ENCODE peak calls at places on chromosome 3, in six cellular contexts. G, P, W, K, J and H are unnamed samples.
A peak's percentile ranks its signal among the peaks of the same experiment; 100 is the strongest.

GRCh38 chr3:50374363-50375108 is 15.2 kb upstream of the TMEM115 start:
- DNase-seq in G (no peak), P (no peak), J (no peak), K (no peak), W (no peak), H (no peak)

GRCh38 chr3:10142707-10143560 is 1.4 kb downstream of the VHL start:
- DNase-seq in W (no peak), J (peak; percentile 24), G (peak; percentile 41), P (no peak), K (peak; percentile 36), H (peak; percentile 23)

GRCh38 chr3:71601811-71602210 is 18.3 kb upstream of the FOXP1 start:
- DNase-seq in K (no peak), G (no peak), W (no peak), P (no peak), J (peak; percentile 41), H (no peak)

GRCh38 chr3:124250053-124250452 is 258.1 kb upstream of the ROPN1 start:
- DNase-seq in G (no peak), W (no peak), K (no peak), J (no peak), P (no peak), H (no peak)

GRCh38 chr3:37456791-37457190 is 282.4 kb upstream of the LRRFIP2 start:
- DNase-seq in K (no peak), P (no peak), W (no peak), J (no peak), G (no peak), H (no peak)

GRCh38 chr3:16290007-16290826 is 25.2 kb downstream of the OXNAD1 start:
- DNase-seq in P (no peak), G (peak; percentile 70), W (no peak), J (peak; percentile 25), K (no peak), H (peak; percentile 48)

GRCh38 chr3:65597225-65597951 is 441.3 kb downstream of the MAGI1 start:
- DNase-seq in W (no peak), K (peak; percentile 93), G (no peak), P (no peak), J (no peak), H (peak; percentile 60)

GRCh38 chr3:59052803-59053411 is 3.1 kb upstream of the CFAP20DC start:
- DNase-seq in J (no peak), G (no peak), P (no peak), W (no peak), K (peak; percentile 38), H (peak; percentile 50)

GRCh38 chr3:71962561-71963240 is 177.8 kb upstream of the PROK2 start:
- DNase-seq in P (no peak), G (no peak), W (no peak), J (peak; percentile 15), K (no peak), H (no peak)

GRCh38 chr3:187750513-187751123 is 5.3 kb upstream of the BCL6 start:
- DNase-seq in J (no peak), G (no peak), K (peak; percentile 65), P (no peak), W (no peak), H (peak; percentile 44)

GRCh38 chr3:14124223-14124614 is 451 bp downstream of the CHCHD4 start:
- DNase-seq in W (no peak), K (peak; percentile 57), P (no peak), J (peak; percentile 46), G (peak; percentile 69), H (peak; percentile 67)

GRCh38 chr3:188191460-188191859 is 37.5 kb downstream of the LPP start:
- DNase-seq in K (no peak), W (no peak), G (no peak), P (no peak), J (no peak), H (peak; percentile 22)

DNA sequence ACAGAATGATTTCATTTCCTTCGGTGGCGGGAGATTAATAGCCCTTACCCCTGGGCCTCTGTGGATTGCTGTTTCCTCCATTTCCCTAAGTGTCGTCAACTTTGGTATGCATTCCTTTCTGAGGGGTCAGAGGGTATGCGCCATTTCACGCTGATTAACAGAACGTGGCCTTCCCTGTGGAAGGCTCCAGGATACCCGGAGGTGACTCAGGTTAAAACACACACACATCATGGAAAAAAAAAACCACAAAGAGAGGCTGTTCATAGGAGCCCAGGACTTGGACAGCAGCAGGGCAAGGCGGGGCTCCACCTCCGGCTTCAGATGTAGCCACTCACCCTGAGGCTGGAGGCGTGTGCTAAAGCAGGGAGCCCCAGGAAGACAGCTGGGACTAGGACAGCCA is 51.9 kb downstream of the EPHB1 start:
- DNase-seq in W (no peak), P (no peak), K (peak; percentile 36), G (peak; percentile 27), J (peak; percentile 86), H (no peak)
- H3K27ac ChIP-seq in W (peak overlapping the region; percentile 68), P (no peak overlapping the region), K (no peak overlapping the region), G (no peak overlapping the region), J (peak overlapping the region; percentile 18), H (no peak overlapping the region)

GRCh38 chr3:11651900-11652299 is 8.2 kb upstream of the VGLL4 start:
- DNase-seq in G (no peak), P (no peak), W (no peak), J (peak; percentile 20), K (no peak), H (no peak)

GRCh38 chr3:11654166-11654565 is 10.5 kb upstream of the VGLL4 start:
- DNase-seq in K (no peak), P (no peak), G (no peak), W (no peak), J (no peak), H (no peak)

GRCh38 chr3:11658180-11658579 is 14.5 kb upstream of the VGLL4 start:
- DNase-seq in J (no peak), K (no peak), W (no peak), P (no peak), G (no peak), H (no peak)

GRCh38 chr3:11653298-11654055 is 9.8 kb upstream of the VGLL4 start:
- DNase-seq in W (no peak), P (no peak), K (no peak), G (no peak), J (no peak), H (peak; percentile 20)

DNA sequence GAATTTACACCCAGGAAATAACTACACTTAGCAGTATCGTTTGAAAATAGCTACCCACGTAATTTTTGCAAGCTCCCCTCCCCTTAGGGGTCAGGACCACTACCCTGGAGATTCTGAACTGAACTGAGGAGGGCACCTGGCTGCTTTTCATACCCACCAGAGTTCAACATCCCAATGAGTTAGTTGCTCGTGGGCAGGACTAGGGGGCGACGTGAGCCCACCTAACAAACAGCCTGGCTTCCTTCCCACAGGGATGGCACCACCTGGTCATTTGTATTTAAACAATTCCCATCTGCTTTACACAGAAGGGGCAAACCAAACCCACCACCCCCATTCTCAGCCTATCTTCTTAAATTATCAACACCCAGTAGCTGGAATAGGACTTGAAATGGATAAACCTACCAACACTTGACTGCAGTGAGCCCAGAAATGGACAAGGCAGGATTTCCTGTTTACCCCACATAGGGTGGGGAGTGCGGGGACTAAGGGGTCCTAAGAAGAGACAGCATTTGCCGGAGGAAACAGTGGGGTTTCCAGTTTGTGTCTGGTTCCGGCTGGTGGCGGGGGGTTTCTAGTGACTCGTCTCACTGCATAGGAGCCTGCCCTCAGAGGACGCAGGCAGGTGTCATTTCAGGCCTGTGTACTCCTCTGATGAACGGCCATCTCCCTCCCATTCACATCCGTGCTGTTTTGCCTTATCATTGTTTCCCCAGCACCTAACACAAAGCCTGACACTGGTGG is 11.6 kb upstream of the VGLL4 start:
- DNase-seq in W (no peak), P (no peak), G (no peak), J (no peak), K (peak; percentile 55), H (no peak)
- TF ChIP-seq CTCF in W (no peak), P (no peak), G (no peak), J (no peak), K (peak; percentile 72), H (no peak)

GRCh38 chr3:152225176-152225575 is 43.6 kb upstream of the MBNL1 start:
- DNase-seq in W (no peak), J (no peak), P (no peak), K (no peak), G (no peak), H (no peak)
- H3K27ac ChIP-seq in W (no peak overlapping the region), J (no peak overlapping the region), P (no peak overlapping the region), K (no peak overlapping the region), G (no peak overlapping the region), H (no peak overlapping the region)

GRCh38 chr3:29468150-29468549 is 187.3 kb downstream of the RBMS3 start:
- DNase-seq in K (no peak), P (no peak), J (no peak), W (no peak), G (no peak), H (no peak)
- TF ChIP-seq CTCF in K (no peak), P (no peak), J (no peak), W (no peak), G (no peak), H (no peak)